ENCODE peak calls at places on chromosomes 13 and 19, in eight cellular contexts. H is GM20000; O is HuH-7; X is cardiac septum; P is nephron progenitor cell; C is EH; A is HT1080; G is activated naive CD8-positive, alpha-beta T cell treated with anti-CD3 and anti-CD28 coated beads for 36 hours. L is an unnamed sample.

GRCh38 chr13:37481005-37481857 is 117.3 kb downstream of the POSTN start:
- DNase-seq in H (no peak), O (no peak), X (no peak), P (no peak), C (peak; percentile 66), A (peak; percentile 7), G (no peak), L (no peak)

GRCh38 chr19:18062043-18062442 is 24.7 kb downstream of the IL12RB1 start:
- DNase-seq in H (no peak), O (no peak), X (no peak), P (no peak), C (no peak), A (no peak), G (no peak), L (no peak)

GRCh38 chr13:99031725-99032298 is 53.9 kb upstream of the DOCK9 start:
- DNase-seq in H (no peak), O (no peak), X (no peak), P (no peak), C (no peak), A (no peak), G (no peak), L (no peak)

GRCh38 chr19:50669319-50670101 is 20.3 kb downstream of the C19orf81 start:
- DNase-seq in H (peak; percentile 75), O (peak; percentile 58), X (no peak), P (peak; percentile 69), C (peak; percentile 44), A (no peak), G (peak; percentile 46), L (peak; percentile 20)

GRCh38 chr19:8926341-8926740 is 83.9 kb downstream of the MUC16 start:
- DNase-seq in H (no peak), O (no peak), X (no peak), P (no peak), C (no peak), A (no peak), G (no peak), L (no peak)

GRCh38 chr19:19422156-19422555 is 16.7 kb downstream of the GATAD2A start:
- DNase-seq in H (no peak), O (no peak), X (no peak), P (no peak), C (no peak), A (no peak), G (no peak), L (no peak)

GRCh38 chr19:38723606-38724379 is 20.5 kb downstream of the CAPN12 start:
- DNase-seq in H (no peak), O (no peak), X (no peak), P (no peak), C (no peak), A (no peak), G (no peak), L (no peak)

GRCh38 chr19:30459859-30460258 is 87.7 kb downstream of the ZNF536 start:
- DNase-seq in H (no peak), O (no peak), X (no peak), P (no peak), C (no peak), A (no peak), G (no peak), L (no peak)

GRCh38 chr19:13537454-13537853 is 31.2 kb upstream of the CACNA1A start:
- DNase-seq in H (no peak), O (no peak), X (no peak), P (peak; percentile 4), C (no peak), A (no peak), G (no peak), L (no peak)

GRCh38 chr13:105333416-105333815 is 1202.0 kb downstream of the EFNB2 start:
- DNase-seq in H (no peak), O (no peak), X (no peak), P (no peak), C (peak; percentile 72), A (no peak), G (no peak), L (no peak)

GRCh38 chr13:25116044-25116443 is 20.1 kb downstream of the PABPC3 start:
- DNase-seq in H (no peak), O (no peak), X (no peak), P (no peak), C (no peak), A (no peak), G (no peak), L (no peak)

GRCh38 chr13:40987606-40988280 is 31.4 kb downstream of the ELF1 start:
- DNase-seq in H (no peak), O (no peak), X (no peak), P (no peak), C (peak; percentile 32), A (no peak), G (no peak), L (no peak)